ENCODE peak calls at places on chromosomes 3 and 15, in eight cellular contexts. B, F, D, K, A, L, Q and M are unnamed samples. For H3K9me3, the result is how much of the 10 kb centered on the place peaks cover.

GRCh38 chr3:105456017-105456416 is 89.3 kb downstream of the ALCAM start:
- DNase-seq in B (no peak), F (no peak), Q (no peak), A (no peak), L (no peak), D (no peak), K (no peak), M (peak)

GRCh38 chr3:31959951-31960792 is 20.9 kb downstream of the OSBPL10 start:
- DNase-seq in K (no peak), Q (no peak), D (no peak), L (peak), B (no peak), F (no peak), A (no peak), M (peak)

GRCh38 chr3:46080124-46080991 is 53.1 kb upstream of the XCR1 start:
- DNase-seq in K (no peak), B (no peak), A (no peak), D (no peak), L (no peak), F (no peak), Q (no peak), M (no peak)

GRCh38 chr3:150756491-150757059 is 6.4 kb downstream of the SIAH2 start:
- DNase-seq in B (no peak), D (no peak), A (no peak), K (no peak), Q (no peak), L (no peak), F (no peak), M (no peak)

GRCh38 chr15:30885814-30886213 is 17.9 kb upstream of the FAN1 start:
- DNase-seq in A (no peak), B (no peak), F (no peak), L (peak), D (no peak), Q (no peak), K (no peak), M (peak)

GRCh38 chr3:24382647-24383046 is 112.0 kb downstream of the THRB start:
- DNase-seq in L (no peak), B (no peak), Q (no peak), K (no peak), F (no peak), D (no peak), A (no peak), M (no peak)

GRCh38 chr3:149367021-149367840 is 10.2 kb downstream of the TM4SF1 start:
- DNase-seq in L (peak), D (no peak), F (no peak), K (peak), B (no peak), A (no peak), Q (no peak), M (no peak)

GRCh38 chr3:57068437-57069089 is 8.1 kb downstream of the SPATA12 start:
- DNase-seq in A (no peak), Q (no peak), F (peak), D (no peak), K (peak), L (peak), B (no peak), M (peak)

GRCh38 chr15:66779331-66780009 is 77.4 kb downstream of the SMAD6 start:
- DNase-seq in L (no peak), F (no peak), A (no peak), D (no peak), B (no peak), K (no peak), Q (no peak), M (no peak)

GRCh38 chr3:154142608-154143007 is 21.4 kb downstream of the ARHGEF26 start:
- DNase-seq in D (no peak), K (no peak), F (no peak), B (no peak), L (no peak), Q (no peak), A (no peak), M (no peak)

GRCh38 chr3:10464068-10464434 is 41.3 kb downstream of the ATP2B2 start:
- DNase-seq in A (no peak), L (no peak), D (no peak), K (no peak), F (no peak), B (no peak), Q (no peak), M (no peak)

GRCh38 chr3:167969554-167969953 is 126.2 kb downstream of the GOLIM4 start:
- DNase-seq in F (no peak), K (no peak), L (no peak), Q (no peak), A (no peak), B (no peak), D (no peak), M (no peak)

GRCh38 chr3:73296258-73296635 is 234.8 kb downstream of the EBLN2 start:
- DNase-seq in K (no peak), B (no peak), F (no peak), Q (no peak), A (no peak), L (no peak), D (no peak), M (no peak)

GRCh38 chr3:6805236-6805635 is 55.7 kb upstream of the GRM7 start:
- DNase-seq in L (no peak), D (no peak), A (no peak), Q (no peak), B (no peak), F (no peak), K (no peak), M (no peak)

GRCh38 chr3:53881691-53882593 is at the start of gene ACTR8:
- DNase-seq in L (peak), D (peak), K (peak), A (peak), B (peak), Q (peak), F (peak), M (peak)

GRCh38 chr3:159877924-159878323 is 110.7 kb upstream of the IL12A start:
- DNase-seq in Q (no peak), K (no peak), D (no peak), B (no peak), A (no peak), L (peak), F (no peak), M (no peak)

GRCh38 chr15:96264801-96265515 is 65.5 kb upstream of the NR2F2 start:
- DNase-seq in B (no peak), L (peak), K (peak), F (no peak), A (no peak), D (no peak), Q (no peak), M (no peak)

GRCh38 chr15:81189583-81190283 is 6.9 kb upstream of the IL16 start:
- DNase-seq in D (peak), F (no peak), A (peak), L (peak), B (peak), K (no peak), Q (peak), M (peak)

GRCh38 chr3:31444220-31445142 is 88.2 kb upstream of the STT3B start:
- DNase-seq in K (no peak), D (no peak), F (no peak), A (no peak), L (no peak), B (no peak), Q (no peak), M (no peak)

GRCh38 chr3:66338927-66339326 is 118.1 kb downstream of the SLC25A26 start:
- DNase-seq in L (peak), F (no peak), B (no peak), K (no peak), Q (no peak), D (no peak), A (no peak), M (no peak)

GRCh38 chr3:100124116-100124767 is 9.9 kb upstream of the FILIP1L start:
- DNase-seq in A (peak), Q (no peak), K (no peak), D (no peak), B (no peak), F (peak), L (no peak), M (no peak)

GRCh38 chr3:100125539-100125938 is 11.2 kb upstream of the FILIP1L start:
- DNase-seq in K (no peak), B (no peak), Q (no peak), A (no peak), L (peak), D (no peak), F (no peak), M (no peak)

GRCh38 chr3:100127792-100128191 is 13.5 kb upstream of the FILIP1L start:
- DNase-seq in B (no peak), A (no peak), L (no peak), D (no peak), Q (no peak), F (no peak), K (no peak), M (no peak)

GRCh38 chr3:100129944-100130343 is 15.6 kb upstream of the FILIP1L start:
- DNase-seq in F (no peak), Q (no peak), D (no peak), A (no peak), B (no peak), K (no peak), L (no peak), M (no peak)

GRCh38 chr3:100128565-100128964 is 14.3 kb upstream of the FILIP1L start:
- DNase-seq in K (no peak), B (no peak), D (no peak), L (no peak), A (no peak), F (no peak), Q (no peak), M (no peak)
- TF ChIP-seq CTCF in K (no peak), B (no peak), D (no peak), L (no peak), A (no peak), F (no peak), Q (no peak), M (no peak)

DNA sequence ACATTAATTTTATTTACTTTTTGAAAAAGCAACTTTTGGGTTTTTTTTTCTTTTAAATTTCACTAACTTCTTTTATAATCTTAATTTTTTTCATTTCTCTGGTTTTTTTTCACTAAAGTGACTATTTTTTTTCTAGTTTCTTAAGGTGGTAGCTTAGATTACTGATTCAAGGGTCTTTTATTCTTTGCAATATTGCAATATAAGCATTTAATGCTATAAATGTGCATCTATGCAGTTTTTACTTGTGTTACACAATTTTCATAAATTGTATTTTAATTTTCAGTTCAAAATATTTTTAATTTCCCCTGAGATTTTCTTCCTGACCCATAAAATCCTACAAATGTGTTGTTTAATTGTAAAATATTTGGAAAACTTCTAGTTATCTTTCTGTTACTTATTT is 535.8 kb downstream of the GABRG3 start:
- DNase-seq in B (no peak), D (no peak), K (no peak), Q (no peak), L (no peak), F (no peak), A (no peak), M (no peak)
- H3K9me3 ChIP-seq in B (under half), D (under half), K (under half), Q (under half), L (under half), F (under half), A (under half), M (under half)

GRCh38 chr3:28672411-28672810 is 323.8 kb upstream of the AZI2 start:
- DNase-seq in Q (no peak), L (no peak), F (no peak), D (no peak), A (no peak), K (no peak), B (no peak), M (no peak)
- H3K4me3 ChIP-seq in Q (no peak), L (no peak), F (no peak), D (no peak), A (no peak), K (no peak), B (no peak), M (no peak)

GRCh38 chr15:24835301-24835700 is 119.5 kb upstream of the SNRPN start:
- DNase-seq in Q (no peak), D (no peak), B (no peak), K (no peak), A (no peak), F (no peak), L (no peak), M (no peak)
- TF ChIP-seq CTCF in Q (no peak), D (no peak), B (no peak), K (no peak), A (no peak), F (no peak), L (no peak), M (no peak)

GRCh38 chr3:100815583-100815982 is 106.3 kb downstream of the TFG start:
- DNase-seq in K (no peak), D (no peak), L (no peak), F (no peak), A (no peak), Q (no peak), B (no peak), M (no peak)
- H3K9me3 ChIP-seq in K (under half), D (under half), L (under half), F (under half), A (under half), Q (under half), B (under half), M (under half)

GRCh38 chr3:179194931-179195330 is 46.8 kb downstream of the PIK3CA start:
- DNase-seq in L (peak), B (no peak), D (no peak), A (no peak), K (no peak), F (no peak), Q (no peak), M (no peak)
- H3K4me3 ChIP-seq in L (no peak), B (no peak), D (no peak), A (no peak), K (no peak), F (no peak), Q (no peak), M (no peak)

DNA sequence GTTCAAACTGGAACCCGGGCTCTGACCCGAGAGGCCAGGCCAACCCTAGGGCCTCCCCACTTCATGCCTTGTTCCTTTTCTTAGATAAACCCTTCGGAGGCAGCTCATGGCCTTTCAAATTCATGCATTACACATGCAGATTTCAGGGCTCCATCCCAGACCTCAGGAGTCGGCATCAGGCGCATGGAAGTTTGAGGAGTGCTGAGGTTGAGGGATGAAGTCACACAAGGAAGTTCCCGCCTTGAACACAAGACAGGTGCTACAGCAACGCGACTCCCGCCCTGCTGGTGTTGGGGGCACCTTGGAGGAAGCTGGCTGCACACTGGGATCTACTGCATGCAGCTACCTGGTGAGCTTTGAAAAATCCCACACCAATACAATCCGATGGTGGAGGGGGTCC is 245.2 kb upstream of the LYSMD4 start:
- DNase-seq in D (no peak), Q (no peak), L (no peak), K (no peak), B (no peak), A (no peak), F (no peak), M (no peak)
- TF ChIP-seq CTCF in D (no peak), Q (no peak), L (no peak), K (no peak), B (no peak), A (no peak), F (no peak), M (no peak)